ENCODE peak calls at places on chromosome 1, in seven cellular contexts. H is AG04450, M is WTC11, T is endothelial cell, D is mesothelial cell of epicardium, L is body of pancreas, Y is GM12864. N is an unnamed sample.

GRCh38 chr1:180261030-180261429 is 31.0 kb downstream of the LHX4 start:
- DNase-seq in H (no peak), M (no peak), T (no peak), D (no peak), L (no peak), Y (no peak), N (no peak)

GRCh38 chr1:173360478-173361063 is 116.6 kb upstream of the PRDX6 start:
- DNase-seq in H (no peak), M (no peak), T (no peak), D (no peak), L (no peak), Y (no peak), N (no peak)

GRCh38 chr1:224707849-224708725 is 92.0 kb downstream of the CNIH3 start:
- DNase-seq in H (peak), M (no peak), T (no peak), D (no peak), L (no peak), Y (no peak), N (no peak)

GRCh38 chr1:8430476-8430875 is 112.6 kb downstream of the SLC45A1 start:
- DNase-seq in H (no peak), M (no peak), T (no peak), D (no peak), L (no peak), Y (no peak), N (no peak)

GRCh38 chr1:107047602-107048001 is 8.9 kb upstream of the PRMT6 start:
- DNase-seq in H (no peak), M (no peak), T (no peak), D (no peak), L (no peak), Y (no peak), N (no peak)

GRCh38 chr1:23530089-23530749 is 814 bp downstream of the E2F2 start:
- DNase-seq in H (no peak), M (no peak), T (no peak), D (no peak), L (no peak), Y (no peak), N (no peak)

GRCh38 chr1:9792156-9793042 is 31.4 kb downstream of the CLSTN1 start:
- DNase-seq in H (no peak), M (peak), T (no peak), D (no peak), L (peak), Y (no peak), N (no peak)

GRCh38 chr1:114353233-114353632 is 157.8 kb downstream of the TRIM33 start:
- DNase-seq in H (peak), M (no peak), T (no peak), D (peak), L (peak), Y (peak), N (peak)

GRCh38 chr1:156676450-156676819 is 772 bp downstream of the NES start:
- DNase-seq in H (no peak), M (no peak), T (no peak), D (no peak), L (no peak), Y (no peak), N (no peak)

GRCh38 chr1:58773406-58773840 is 10.4 kb downstream of the JUN start:
- DNase-seq in H (no peak), M (no peak), T (peak), D (no peak), L (peak), Y (no peak), N (no peak)

GRCh38 chr1:74933500-74933899 is 200.5 kb downstream of the TYW3 start:
- DNase-seq in H (no peak), M (no peak), T (no peak), D (no peak), L (no peak), Y (no peak), N (no peak)

GRCh38 chr1:43225168-43225567 is 44.6 kb upstream of the TMEM125 start:
- DNase-seq in H (no peak), M (no peak), T (no peak), D (peak), L (no peak), Y (no peak), N (no peak)

GRCh38 chr1:181676269-181676668 is 193.0 kb downstream of the CACNA1E start:
- DNase-seq in H (no peak), M (peak), T (peak), D (no peak), L (peak), Y (peak), N (no peak)

GRCh38 chr1:159091547-159092397 is 15.2 kb upstream of the AIM2 start:
- DNase-seq in H (peak), M (no peak), T (no peak), D (no peak), L (no peak), Y (no peak), N (no peak)

GRCh38 chr1:201702936-201703335 is 126.0 kb upstream of the IPO9 start:
- DNase-seq in H (no peak), M (peak), T (no peak), D (no peak), L (peak), Y (no peak), N (no peak)

GRCh38 chr1:159889202-159889601 is 10.8 kb downstream of the CFAP45 start:
- DNase-seq in H (no peak), M (no peak), T (no peak), D (no peak), L (no peak), Y (peak), N (no peak)

GRCh38 chr1:193703101-193703500 is 516.7 kb upstream of the B3GALT2 start:
- DNase-seq in H (no peak), M (no peak), T (no peak), D (no peak), L (no peak), Y (no peak), N (no peak)

GRCh38 chr1:108570128-108570527 is 10.2 kb downstream of the EEIG2 start:
- DNase-seq in H (no peak), M (no peak), T (no peak), D (no peak), L (no peak), Y (no peak), N (no peak)

GRCh38 chr1:2023187-2023586 is 4.0 kb downstream of the GABRD start:
- DNase-seq in H (no peak), M (no peak), T (no peak), D (no peak), L (no peak), Y (no peak), N (no peak)

GRCh38 chr1:150127868-150128267 is 21.8 kb upstream of the PLEKHO1 start:
- DNase-seq in H (no peak), M (no peak), T (no peak), D (no peak), L (no peak), Y (no peak), N (no peak)

GRCh38 chr1:99808391-99809115 is 41.6 kb upstream of the AGL start:
- DNase-seq in H (peak), M (no peak), T (peak), D (no peak), L (peak), Y (peak), N (no peak)

GRCh38 chr1:232018512-232019340 is 392.1 kb downstream of the DISC1 start:
- DNase-seq in H (no peak), M (no peak), T (no peak), D (no peak), L (no peak), Y (no peak), N (no peak)

GRCh38 chr1:210174133-210174532 is 58.5 kb upstream of the SERTAD4 start:
- DNase-seq in H (no peak), M (no peak), T (no peak), D (no peak), L (no peak), Y (no peak), N (no peak)

GRCh38 chr1:43325381-43325780 is 12.2 kb upstream of the MPL start:
- DNase-seq in H (no peak), M (no peak), T (no peak), D (no peak), L (no peak), Y (no peak), N (no peak)

GRCh38 chr1:182977480-182977879 is 24.5 kb upstream of the SHCBP1L start:
- DNase-seq in H (no peak), M (no peak), T (no peak), D (no peak), L (no peak), Y (no peak), N (no peak)

DNA sequence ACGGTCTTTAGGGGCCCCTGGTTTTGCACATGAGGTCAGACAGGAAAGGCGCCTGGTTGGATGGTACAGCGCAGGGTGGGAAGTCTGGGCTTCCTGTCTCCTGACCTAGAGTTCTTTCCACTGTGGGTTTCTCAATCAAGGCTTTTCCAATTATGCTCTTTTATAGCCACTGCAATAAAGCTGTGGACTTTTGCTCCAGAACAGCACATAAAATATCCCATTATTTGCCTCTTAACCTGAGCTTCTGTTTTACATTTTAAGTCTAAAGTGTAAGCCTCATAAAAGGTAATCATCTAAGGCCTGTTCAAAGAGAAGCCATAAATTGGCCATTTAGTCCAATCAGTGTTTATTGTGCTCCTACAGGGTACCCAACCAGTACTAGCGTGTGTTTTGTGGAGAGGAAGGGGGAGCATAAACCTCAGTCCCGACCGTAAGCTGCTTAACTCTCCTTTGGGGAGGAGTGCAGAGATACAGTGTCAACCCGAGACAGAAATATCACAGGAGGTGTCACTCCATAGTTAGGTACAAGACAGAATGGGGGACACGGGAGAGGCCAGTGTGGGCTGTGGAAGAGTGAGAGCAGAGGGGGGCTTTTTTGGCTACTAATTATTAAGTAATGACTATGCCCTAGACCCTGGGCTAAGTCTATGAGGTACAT is 270.0 kb downstream of the TRABD2B start:
- DNase-seq in H (no peak), M (no peak), T (no peak), D (no peak), L (no peak), Y (no peak), N (no peak)
- TF ChIP-seq CTCF in H (no peak), M (no peak), T (no peak), D (no peak), L (no peak), Y (no peak), N (no peak)

GRCh38 chr1:229420765-229421164 is 13.1 kb downstream of the ACTA1 start:
- DNase-seq in H (no peak), M (no peak), T (no peak), D (no peak), L (no peak), Y (no peak), N (no peak)
- TF ChIP-seq CTCF in H (no peak), M (no peak), T (no peak), D (no peak), L (no peak), Y (no peak), N (no peak)

GRCh38 chr1:25622526-25622925 is 5.9 kb downstream of the MAN1C1 start:
- DNase-seq in H (no peak), M (no peak), T (no peak), D (no peak), L (no peak), Y (no peak), N (no peak)
- TF ChIP-seq CTCF in H (no peak), M (no peak), T (no peak), D (no peak), L (no peak), Y (no peak), N (no peak)

DNA sequence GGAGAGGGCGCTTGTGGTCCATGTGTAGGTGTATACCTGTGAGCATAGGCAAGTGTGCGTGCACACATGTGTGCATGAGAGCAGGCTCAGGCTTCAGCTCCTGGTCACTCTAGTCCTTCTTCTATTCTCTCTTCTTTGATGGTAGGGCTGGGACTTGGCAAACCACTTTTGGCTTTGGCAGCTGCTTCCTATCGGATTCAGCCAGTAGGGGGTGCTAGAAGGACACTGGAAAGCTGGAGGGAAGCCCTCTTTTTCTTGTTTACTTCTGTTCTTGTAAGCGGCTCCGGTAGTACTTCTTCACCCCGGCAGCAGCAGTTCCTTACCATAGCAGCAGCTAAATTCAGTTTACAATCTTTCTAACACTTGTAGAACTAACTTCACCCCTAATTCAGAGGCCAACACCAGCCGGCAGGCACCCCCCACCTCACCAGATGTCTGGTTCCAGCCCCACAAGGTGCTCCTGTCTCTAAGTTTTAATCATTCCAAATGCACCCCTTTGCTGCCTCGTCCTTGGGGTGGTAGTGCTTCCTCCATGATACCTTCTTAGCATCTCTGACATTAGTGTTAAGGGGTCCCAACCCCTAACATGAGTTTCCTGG is 25.1 kb downstream of the NENF start:
- DNase-seq in H (no peak), M (peak), T (peak), D (no peak), L (peak), Y (no peak), N (no peak)
- TF ChIP-seq CTCF in H (peak), M (peak), T (peak), D (peak), L (peak), Y (peak), N (no peak)

DNA sequence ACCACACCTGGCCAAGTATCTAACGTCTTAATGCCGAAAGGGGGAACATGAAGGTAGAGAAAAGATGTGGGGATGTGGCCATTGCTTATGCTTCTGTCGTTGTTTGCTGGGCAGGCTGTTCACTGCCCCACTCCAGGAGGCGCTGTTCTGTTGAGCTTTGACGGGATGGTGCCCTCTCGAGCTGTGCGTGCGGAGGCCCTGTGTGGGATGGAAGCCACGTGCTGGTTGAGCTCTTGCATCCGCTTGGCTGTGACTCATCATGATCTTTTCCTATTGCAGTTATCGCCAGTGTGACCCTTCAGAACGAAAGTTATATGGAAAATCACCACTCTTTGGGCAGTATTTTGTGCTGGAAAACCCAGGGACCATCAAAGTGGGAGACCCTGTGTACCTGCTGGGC is 26.3 kb downstream of the MTARC1 start:
- DNase-seq in H (no peak), M (peak), T (no peak), D (no peak), L (no peak), Y (no peak), N (no peak)
- TF ChIP-seq CTCF in H (no peak), M (peak), T (no peak), D (no peak), L (no peak), Y (peak), N (no peak)

DNA sequence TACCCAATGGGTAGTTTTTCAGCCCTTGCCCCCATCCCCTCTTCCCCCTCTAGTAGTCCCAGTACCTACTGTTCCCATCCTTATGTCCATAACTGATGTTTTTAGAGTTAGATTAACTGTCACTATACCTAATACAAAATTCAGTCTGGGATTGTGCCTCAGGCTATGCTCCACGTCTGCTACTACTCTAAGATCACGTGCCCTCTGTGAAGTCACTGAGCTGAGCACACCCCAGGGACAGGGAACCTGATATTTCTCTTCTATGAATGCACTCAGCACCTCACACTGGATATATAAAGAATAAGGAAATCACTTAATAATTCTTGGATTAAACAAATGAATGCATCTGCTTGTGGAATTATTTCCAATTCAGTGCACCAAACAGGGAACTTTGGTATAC is 308.0 kb downstream of the SMYD3 start:
- DNase-seq in H (no peak), M (no peak), T (no peak), D (no peak), L (no peak), Y (no peak), N (no peak)
- TF ChIP-seq CTCF in H (no peak), M (no peak), T (no peak), D (no peak), L (no peak), Y (no peak), N (no peak)